ENCODE peak calls at places on chromosomes 12 and 14, in eight cellular contexts. F, S, K, I, P, V, T and D are unnamed samples.

GRCh38 chr12:52234226-52234810 is 1.3 kb downstream of the KRT7 start:
- DNase-seq in P (no peak), K (no peak), F (peak; percentile 20), I (no peak), S (no peak), T (no peak), V (no peak), D (peak; percentile 93)

GRCh38 chr14:87643005-87643404 is 350.0 kb downstream of the GALC start:
- DNase-seq in I (no peak), T (no peak), K (no peak), F (no peak), P (no peak), V (no peak), S (no peak), D (no peak)

GRCh38 chr14:103111297-103111981 is 11.8 kb upstream of the TNFAIP2 start:
- DNase-seq in K (no peak), V (no peak), F (peak; percentile 92), P (no peak), T (no peak), I (no peak), S (no peak), D (no peak)

GRCh38 chr14:88380405-88380804 is 5.1 kb upstream of the SPATA7 start:
- DNase-seq in K (no peak), V (no peak), S (no peak), T (no peak), P (no peak), F (peak; percentile 18), I (peak; percentile 22), D (peak; percentile 4)

GRCh38 chr12:16269941-16270340 is 7.5 kb downstream of the SLC15A5 start:
- DNase-seq in S (no peak), K (no peak), I (no peak), V (no peak), F (no peak), T (no peak), P (no peak), D (no peak)

GRCh38 chr12:131987552-131987951 is 37.8 kb downstream of the EP400 start:
- DNase-seq in T (no peak), F (no peak), V (peak; percentile 35), K (no peak), S (no peak), P (no peak), I (no peak), D (no peak)

GRCh38 chr12:8948711-8949524 is 527 bp downstream of the M6PR start:
- DNase-seq in K (no peak), S (peak; percentile 50), T (no peak), V (peak; percentile 48), I (peak; percentile 23), F (peak; percentile 16), P (peak; percentile 7), D (peak; percentile 69)

GRCh38 chr14:100289916-100290606 is 16.2 kb downstream of the SLC25A29 start:
- DNase-seq in V (peak; percentile 52), F (no peak), I (peak; percentile 47), S (no peak), T (no peak), P (no peak), K (no peak), D (no peak)

GRCh38 chr14:96055065-96055752 is 16.0 kb downstream of the C14orf132 start:
- DNase-seq in V (peak; percentile 30), K (no peak), S (no peak), P (no peak), T (no peak), I (peak; percentile 59), F (no peak), D (no peak)

GRCh38 chr12:102480401-102480800 is at the start of gene IGF1:
- DNase-seq in V (no peak), S (peak; percentile 82), F (no peak), T (no peak), K (no peak), P (no peak), I (no peak), D (no peak)

GRCh38 chr12:5964913-5965900 is 20.1 kb upstream of the ANO2 start:
- DNase-seq in K (no peak), V (peak; percentile 60), P (no peak), F (no peak), T (no peak), S (peak; percentile 37), I (no peak), D (no peak)

GRCh38 chr14:71321556-71322315 is 414.5 kb downstream of the PCNX1 start:
- DNase-seq in K (peak; percentile 65), I (no peak), F (peak; percentile 12), P (peak; percentile 72), S (peak; percentile 62), V (no peak), T (no peak), D (peak; percentile 21)

GRCh38 chr12:67449591-67450052 is 180.5 kb downstream of the CAND1 start:
- DNase-seq in T (no peak), S (no peak), V (no peak), P (no peak), I (no peak), K (no peak), F (no peak), D (no peak)

GRCh38 chr14:96582641-96582980 is 80.4 kb downstream of the PAPOLA start:
- DNase-seq in S (no peak), V (no peak), P (no peak), K (no peak), I (peak; percentile 2), T (no peak), F (no peak), D (no peak)

GRCh38 chr12:64678248-64678647 is 68.0 kb downstream of the RASSF3 start:
- DNase-seq in P (no peak), I (no peak), T (no peak), F (no peak), S (no peak), V (no peak), K (no peak), D (no peak)

GRCh38 chr12:64681200-64682052 is 71.1 kb downstream of the RASSF3 start:
- DNase-seq in I (no peak), P (no peak), V (no peak), T (no peak), K (no peak), S (peak; percentile 37), F (no peak), D (no peak)

GRCh38 chr12:64680235-64680634 is 69.9 kb downstream of the RASSF3 start:
- DNase-seq in P (no peak), V (no peak), K (no peak), F (peak; percentile 86), T (peak; percentile 45), I (no peak), S (no peak), D (no peak)

GRCh38 chr12:64678835-64679234 is 68.5 kb downstream of the RASSF3 start:
- DNase-seq in V (no peak), T (no peak), P (no peak), F (no peak), K (no peak), S (no peak), I (no peak), D (no peak)

DNA sequence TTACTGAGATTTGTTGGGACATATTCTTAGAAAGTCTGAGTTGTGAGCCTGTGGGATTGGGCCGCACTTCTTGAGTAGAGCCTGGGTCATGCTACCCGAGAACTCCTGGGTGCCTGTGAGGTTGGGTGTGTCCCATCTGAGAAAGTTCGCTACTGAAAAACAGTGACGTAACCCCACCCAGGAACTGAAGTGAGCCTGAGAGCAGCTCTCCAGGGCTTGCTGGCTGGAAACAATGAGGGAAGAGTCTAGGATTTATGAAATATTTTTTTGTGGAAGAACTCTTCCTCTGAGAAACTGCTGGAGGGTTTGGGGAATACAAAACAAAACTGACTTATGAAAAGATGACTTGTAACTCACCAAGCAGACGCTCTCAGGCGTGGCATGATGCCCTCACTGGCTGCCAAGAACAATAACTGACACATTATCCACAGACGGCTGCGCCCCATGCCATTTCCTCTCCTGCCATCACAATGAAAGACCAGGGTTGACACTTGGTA is 69.2 kb downstream of the RASSF3 start:
- DNase-seq in K (peak; percentile 74), F (peak; percentile 91), T (peak; percentile 71), I (peak; percentile 52), V (no peak), P (no peak), S (peak; percentile 92), D (no peak)
- H3K4me3 ChIP-seq in K (peak overlapping the region; percentile 17), F (peak overlapping the region; percentile 34), T (no peak overlapping the region), I (peak overlapping the region; percentile 57), V (no peak overlapping the region), P (no peak overlapping the region), S (no peak overlapping the region), D (no peak overlapping the region)

GRCh38 chr14:72716471-72716870 is 177.4 kb downstream of the DPF3 start:
- DNase-seq in S (peak; percentile 24), P (no peak), F (no peak), V (no peak), T (no peak), K (no peak), I (no peak), D (no peak)
- TF ChIP-seq MAX in S (no peak), P (no peak), F (no peak), V (no peak), T (no peak), K (no peak), I (no peak), D (no peak)

GRCh38 chr14:104755621-104756020 is 2.7 kb downstream of the SIVA1 start:
- DNase-seq in K (no peak), S (no peak), I (no peak), T (no peak), V (no peak), F (no peak), P (no peak), D (no peak)

GRCh38 chr14:104752735-104753527 is at the start of gene SIVA1:
- DNase-seq in P (peak; percentile 97), S (peak; percentile 100), V (peak; percentile 100), T (peak; percentile 92), I (peak; percentile 99), F (peak; percentile 100), K (peak; percentile 98), D (peak; percentile 99)

GRCh38 chr14:104753528-104754212 is 723 bp downstream of the SIVA1 start:
- DNase-seq in K (no peak), P (no peak), F (no peak), V (no peak), S (peak; percentile 17), I (no peak), T (no peak), D (no peak)

GRCh38 chr14:104752338-104752734 is 611 bp upstream of the SIVA1 start:
- DNase-seq in P (no peak), V (no peak), K (no peak), T (no peak), F (no peak), I (no peak), S (no peak), D (no peak)

GRCh38 chr14:104754213-104754851 is 1.4 kb downstream of the SIVA1 start:
- DNase-seq in K (no peak), V (no peak), I (no peak), T (no peak), P (no peak), S (no peak), F (no peak), D (no peak)
- H3K4me3 ChIP-seq in K (peak overlapping the region; percentile 97), V (peak overlapping the region; percentile 95), I (peak overlapping the region; percentile 88), T (peak overlapping the region; percentile 98), P (peak overlapping the region; percentile 78), S (no peak overlapping the region), F (peak overlapping the region; percentile 100), D (peak overlapping the region; percentile 80)

DNA sequence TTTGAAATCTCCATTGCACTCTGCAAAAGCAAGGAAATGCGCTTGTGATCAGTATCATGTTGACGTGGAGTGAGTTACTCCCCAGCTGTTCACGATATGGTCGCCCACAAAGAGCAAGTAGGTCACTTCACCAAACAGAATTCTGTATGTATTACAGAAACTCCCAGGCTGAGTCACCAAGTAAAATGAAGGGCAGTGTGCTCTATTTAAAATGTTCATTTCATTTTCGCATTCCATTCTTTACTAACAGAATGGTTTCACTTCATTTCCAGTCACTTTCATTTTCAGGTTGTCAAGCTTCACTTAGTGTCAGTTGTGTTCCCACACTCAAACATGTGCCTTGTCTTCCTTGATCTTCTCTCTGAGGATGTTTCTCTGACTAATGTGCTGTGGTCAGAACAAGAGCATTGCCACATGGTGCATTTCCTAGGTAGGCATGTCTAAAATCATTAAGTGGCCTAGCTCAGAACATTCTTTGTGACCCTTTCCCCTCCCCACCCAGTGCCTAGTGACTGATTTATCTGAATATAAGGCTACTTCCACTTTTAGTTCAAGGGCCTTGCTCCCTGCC is 391.2 kb downstream of the RAD51B start:
- DNase-seq in F (peak; percentile 39), P (peak; percentile 39), I (no peak), K (no peak), S (peak; percentile 84), V (no peak), T (peak; percentile 32), D (peak; percentile 87)
- TF ChIP-seq MAX in F (peak; percentile 28), P (no peak), I (peak; percentile 92), K (peak; percentile 78), S (no peak), V (no peak), T (peak; percentile 55), D (peak; percentile 95)